ENCODE peak calls at places on chromosomes 2 and 18, in five cellular contexts. One of them, this sample, is unnamed.
A peak's percentile ranks its signal among the peaks of the same experiment; 100 is the strongest.

GRCh38 chr2:47225061-47225783 is 70.1 kb upstream of the STPG4 start:
- DNase-seq in activated CD4-positive, alpha-beta T cell treated with anti-CD3 and anti-CD28 coated beads, Interleukin-2, amount 50 U/mL, for 24 hours: no peak
- DNase-seq in GM10248: no peak
- DNase-seq in CD8-positive, alpha-beta T cell: no peak
- DNase-seq in fibroblast of mammary gland: peak; percentile 86
- DNase-seq in this sample: no peak

GRCh38 chr18:23380001-23380550 is 73.0 kb upstream of the RIOK3 start:
- DNase-seq in activated CD4-positive, alpha-beta T cell treated with anti-CD3 and anti-CD28 coated beads, Interleukin-2, amount 50 U/mL, for 24 hours: no peak
- DNase-seq in GM10248: no peak
- DNase-seq in CD8-positive, alpha-beta T cell: no peak
- DNase-seq in fibroblast of mammary gland: no peak
- DNase-seq in this sample: no peak

GRCh38 chr2:234635284-234635683 is 138.4 kb upstream of the ARL4C start:
- DNase-seq in activated CD4-positive, alpha-beta T cell treated with anti-CD3 and anti-CD28 coated beads, Interleukin-2, amount 50 U/mL, for 24 hours: no peak
- DNase-seq in GM10248: no peak
- DNase-seq in CD8-positive, alpha-beta T cell: no peak
- DNase-seq in fibroblast of mammary gland: no peak
- DNase-seq in this sample: no peak

GRCh38 chr2:24918326-24919099 is 1.5 kb downstream of the ADCY3 start:
- DNase-seq in activated CD4-positive, alpha-beta T cell treated with anti-CD3 and anti-CD28 coated beads, Interleukin-2, amount 50 U/mL, for 24 hours: no peak
- DNase-seq in GM10248: no peak
- DNase-seq in CD8-positive, alpha-beta T cell: no peak
- DNase-seq in fibroblast of mammary gland: no peak
- DNase-seq in this sample: no peak

GRCh38 chr2:12764075-12764722 is 47.5 kb downstream of the TRIB2 start:
- DNase-seq in activated CD4-positive, alpha-beta T cell treated with anti-CD3 and anti-CD28 coated beads, Interleukin-2, amount 50 U/mL, for 24 hours: no peak
- DNase-seq in GM10248: no peak
- DNase-seq in CD8-positive, alpha-beta T cell: no peak
- DNase-seq in fibroblast of mammary gland: peak; percentile 88
- DNase-seq in this sample: no peak

GRCh38 chr2:160405077-160405865 is 88.3 kb downstream of the RBMS1 start:
- DNase-seq in activated CD4-positive, alpha-beta T cell treated with anti-CD3 and anti-CD28 coated beads, Interleukin-2, amount 50 U/mL, for 24 hours: no peak
- DNase-seq in GM10248: no peak
- DNase-seq in CD8-positive, alpha-beta T cell: no peak
- DNase-seq in fibroblast of mammary gland: no peak
- DNase-seq in this sample: no peak

GRCh38 chr2:181741756-181742155 is 61.4 kb upstream of the NEUROD1 start:
- DNase-seq in activated CD4-positive, alpha-beta T cell treated with anti-CD3 and anti-CD28 coated beads, Interleukin-2, amount 50 U/mL, for 24 hours: no peak
- DNase-seq in GM10248: no peak
- DNase-seq in CD8-positive, alpha-beta T cell: no peak
- DNase-seq in fibroblast of mammary gland: peak; percentile 58
- DNase-seq in this sample: no peak

GRCh38 chr2:167147254-167147941 is 259.1 kb downstream of the XIRP2 start:
- DNase-seq in activated CD4-positive, alpha-beta T cell treated with anti-CD3 and anti-CD28 coated beads, Interleukin-2, amount 50 U/mL, for 24 hours: no peak
- DNase-seq in GM10248: no peak
- DNase-seq in CD8-positive, alpha-beta T cell: no peak
- DNase-seq in fibroblast of mammary gland: no peak
- DNase-seq in this sample: no peak

GRCh38 chr18:62944454-62944853 is 229.1 kb downstream of the PHLPP1 start:
- DNase-seq in activated CD4-positive, alpha-beta T cell treated with anti-CD3 and anti-CD28 coated beads, Interleukin-2, amount 50 U/mL, for 24 hours: no peak
- DNase-seq in GM10248: no peak
- DNase-seq in CD8-positive, alpha-beta T cell: no peak
- DNase-seq in fibroblast of mammary gland: peak; percentile 22
- DNase-seq in this sample: no peak

GRCh38 chr2:143901185-143901842 is 618.6 kb downstream of the ZEB2 start:
- DNase-seq in activated CD4-positive, alpha-beta T cell treated with anti-CD3 and anti-CD28 coated beads, Interleukin-2, amount 50 U/mL, for 24 hours: no peak
- DNase-seq in GM10248: no peak
- DNase-seq in CD8-positive, alpha-beta T cell: no peak
- DNase-seq in fibroblast of mammary gland: peak; percentile 89
- DNase-seq in this sample: no peak

GRCh38 chr18:2780750-2781149 is 66.1 kb upstream of the EMILIN2 start:
- DNase-seq in activated CD4-positive, alpha-beta T cell treated with anti-CD3 and anti-CD28 coated beads, Interleukin-2, amount 50 U/mL, for 24 hours: no peak
- DNase-seq in GM10248: no peak
- DNase-seq in CD8-positive, alpha-beta T cell: no peak
- DNase-seq in fibroblast of mammary gland: no peak
- DNase-seq in this sample: no peak

GRCh38 chr2:11410101-11410500 is 55.9 kb downstream of the E2F6 start:
- DNase-seq in activated CD4-positive, alpha-beta T cell treated with anti-CD3 and anti-CD28 coated beads, Interleukin-2, amount 50 U/mL, for 24 hours: no peak
- DNase-seq in GM10248: no peak
- DNase-seq in CD8-positive, alpha-beta T cell: no peak
- DNase-seq in fibroblast of mammary gland: no peak
- DNase-seq in this sample: no peak

GRCh38 chr2:181275643-181276070 is 181.5 kb upstream of the ITGA4 start:
- DNase-seq in activated CD4-positive, alpha-beta T cell treated with anti-CD3 and anti-CD28 coated beads, Interleukin-2, amount 50 U/mL, for 24 hours: no peak
- DNase-seq in GM10248: no peak
- DNase-seq in CD8-positive, alpha-beta T cell: no peak
- DNase-seq in fibroblast of mammary gland: no peak
- DNase-seq in this sample: no peak

GRCh38 chr2:128361376-128362131 is 42.9 kb upstream of the HS6ST1 start:
- DNase-seq in activated CD4-positive, alpha-beta T cell treated with anti-CD3 and anti-CD28 coated beads, Interleukin-2, amount 50 U/mL, for 24 hours: no peak
- DNase-seq in GM10248: no peak
- DNase-seq in CD8-positive, alpha-beta T cell: no peak
- DNase-seq in fibroblast of mammary gland: no peak
- DNase-seq in this sample: no peak

GRCh38 chr18:8667846-8668245 is 37.5 kb upstream of the MTCL1 start:
- DNase-seq in activated CD4-positive, alpha-beta T cell treated with anti-CD3 and anti-CD28 coated beads, Interleukin-2, amount 50 U/mL, for 24 hours: no peak
- DNase-seq in GM10248: no peak
- DNase-seq in CD8-positive, alpha-beta T cell: no peak
- DNase-seq in fibroblast of mammary gland: peak; percentile 46
- DNase-seq in this sample: no peak

GRCh38 chr2:230134496-230135073 is 65.9 kb upstream of the SLC16A14 start:
- DNase-seq in activated CD4-positive, alpha-beta T cell treated with anti-CD3 and anti-CD28 coated beads, Interleukin-2, amount 50 U/mL, for 24 hours: no peak
- DNase-seq in GM10248: no peak
- DNase-seq in CD8-positive, alpha-beta T cell: no peak
- DNase-seq in fibroblast of mammary gland: peak; percentile 80
- DNase-seq in this sample: no peak

GRCh38 chr2:25845843-25846505 is 32.3 kb downstream of the ASXL2 start:
- DNase-seq in activated CD4-positive, alpha-beta T cell treated with anti-CD3 and anti-CD28 coated beads, Interleukin-2, amount 50 U/mL, for 24 hours: no peak
- DNase-seq in GM10248: no peak
- DNase-seq in CD8-positive, alpha-beta T cell: no peak
- DNase-seq in fibroblast of mammary gland: peak; percentile 47
- DNase-seq in this sample: no peak

GRCh38 chr2:162071016-162071415 is 3.0 kb downstream of the DPP4 start:
- DNase-seq in activated CD4-positive, alpha-beta T cell treated with anti-CD3 and anti-CD28 coated beads, Interleukin-2, amount 50 U/mL, for 24 hours: no peak
- DNase-seq in GM10248: no peak
- DNase-seq in CD8-positive, alpha-beta T cell: no peak
- DNase-seq in fibroblast of mammary gland: peak; percentile 35
- DNase-seq in this sample: no peak

GRCh38 chr2:236579746-236580315 is 10.2 kb downstream of the ACKR3 start:
- DNase-seq in activated CD4-positive, alpha-beta T cell treated with anti-CD3 and anti-CD28 coated beads, Interleukin-2, amount 50 U/mL, for 24 hours: no peak
- DNase-seq in GM10248: no peak
- DNase-seq in CD8-positive, alpha-beta T cell: no peak
- DNase-seq in fibroblast of mammary gland: no peak
- DNase-seq in this sample: no peak

GRCh38 chr2:104897515-104898184 is 43.7 kb downstream of the POU3F3 start:
- DNase-seq in activated CD4-positive, alpha-beta T cell treated with anti-CD3 and anti-CD28 coated beads, Interleukin-2, amount 50 U/mL, for 24 hours: no peak
- DNase-seq in GM10248: no peak
- DNase-seq in CD8-positive, alpha-beta T cell: no peak
- DNase-seq in fibroblast of mammary gland: peak; percentile 98
- DNase-seq in this sample: no peak

GRCh38 chr2:61877571-61878245 is 10.7 kb downstream of the CCT4 start:
- DNase-seq in activated CD4-positive, alpha-beta T cell treated with anti-CD3 and anti-CD28 coated beads, Interleukin-2, amount 50 U/mL, for 24 hours: no peak
- DNase-seq in GM10248: no peak
- DNase-seq in CD8-positive, alpha-beta T cell: no peak
- DNase-seq in fibroblast of mammary gland: no peak
- DNase-seq in this sample: no peak

GRCh38 chr2:215637658-215638057 is 201.8 kb upstream of the FN1 start:
- DNase-seq in activated CD4-positive, alpha-beta T cell treated with anti-CD3 and anti-CD28 coated beads, Interleukin-2, amount 50 U/mL, for 24 hours: no peak
- DNase-seq in GM10248: no peak
- DNase-seq in CD8-positive, alpha-beta T cell: no peak
- DNase-seq in fibroblast of mammary gland: no peak
- DNase-seq in this sample: no peak

GRCh38 chr2:25314514-25315315 is 27.0 kb downstream of the DNMT3A start:
- DNase-seq in activated CD4-positive, alpha-beta T cell treated with anti-CD3 and anti-CD28 coated beads, Interleukin-2, amount 50 U/mL, for 24 hours: peak; percentile 78
- DNase-seq in GM10248: peak; percentile 89
- DNase-seq in CD8-positive, alpha-beta T cell: peak; percentile 61
- DNase-seq in fibroblast of mammary gland: no peak
- DNase-seq in this sample: peak; percentile 71